ENCODE peak calls at places on chromosomes 16 and 17, in five cellular contexts. L is A549, O is HCT116, Z is H1, W is WTC11. V is an unnamed sample.

GRCh38 chr17:57463103-57463885 is 207.0 kb downstream of the MSI2 start:
- DNase-seq in L (peak), O (no peak), Z (no peak), W (no peak), V (no peak)

GRCh38 chr17:58331815-58332719 is 3.5 kb upstream of the TSPOAP1 start:
- DNase-seq in L (no peak), O (no peak), Z (no peak), W (peak), V (no peak)

GRCh38 chr17:17628388-17629008 is 37.0 kb upstream of the PEMT start:
- DNase-seq in L (no peak), O (no peak), Z (no peak), W (no peak), V (no peak)

GRCh38 chr17:42679492-42680330 is 1.9 kb downstream of the CCR10 start:
- DNase-seq in L (peak), O (no peak), Z (no peak), W (peak), V (peak)

GRCh38 chr16:3606441-3606840 is 5.0 kb downstream of the SLX4 start:
- DNase-seq in L (no peak), O (no peak), Z (no peak), W (no peak), V (no peak)

GRCh38 chr17:78268191-78268874 is 36.9 kb downstream of the TMEM235 start:
- DNase-seq in L (no peak), O (no peak), Z (no peak), W (no peak), V (no peak)

GRCh38 chr17:65750678-65751077 is 189.2 kb upstream of the AXIN2 start:
- DNase-seq in L (peak), O (peak), Z (no peak), W (no peak), V (peak)

GRCh38 chr16:12433691-12434390 is 369.8 kb downstream of the CPPED1 start:
- DNase-seq in L (no peak), O (no peak), Z (no peak), W (no peak), V (no peak)

GRCh38 chr17:44086364-44087311 is 16.1 kb downstream of the G6PC3 start:
- DNase-seq in L (peak), O (peak), Z (no peak), W (no peak), V (peak)

GRCh38 chr17:65219707-65220106 is 82.5 kb downstream of the RGS9 start:
- DNase-seq in L (no peak), O (no peak), Z (no peak), W (no peak), V (no peak)

GRCh38 chr17:81961087-81961514 is at the start of gene NOTUM:
- DNase-seq in L (no peak), O (no peak), Z (no peak), W (peak), V (no peak)

GRCh38 chr17:51860934-51861561 is 297.5 kb downstream of the CA10 start:
- DNase-seq in L (peak), O (peak), Z (peak), W (peak), V (no peak)

GRCh38 chr16:70605284-70605659 is 41.1 kb upstream of the IL34 start:
- DNase-seq in L (no peak), O (no peak), Z (no peak), W (no peak), V (no peak)

GRCh38 chr16:24539850-24540484 is 601 bp downstream of the RBBP6 start:
- DNase-seq in L (peak), O (no peak), Z (no peak), W (no peak), V (peak)

GRCh38 chr16:57091990-57092785 is at the start of gene CPNE2:
- DNase-seq in L (peak), O (no peak), Z (no peak), W (peak), V (peak)

GRCh38 chr16:88464447-88465318 is 11.6 kb downstream of the ZFPM1 start:
- DNase-seq in L (no peak), O (no peak), Z (no peak), W (no peak), V (peak)

GRCh38 chr16:77437859-77438258 is 3.0 kb upstream of the ADAMTS18 start:
- DNase-seq in L (peak), O (no peak), Z (no peak), W (no peak), V (peak)

GRCh38 chr16:74999683-75000480 is 1.1 kb downstream of the ZNRF1 start:
- DNase-seq in L (no peak), O (no peak), Z (no peak), W (peak), V (peak)

GRCh38 chr17:65054602-65055001 is 1.9 kb downstream of the GNA13 start:
- DNase-seq in L (no peak), O (no peak), Z (no peak), W (no peak), V (no peak)

GRCh38 chr17:79023886-79024771 is at the start of gene C1QTNF1:
- DNase-seq in L (peak), O (no peak), Z (no peak), W (peak), V (no peak)

GRCh38 chr17:27526603-27527002 is 70.4 kb downstream of the KSR1 start:
- DNase-seq in L (peak), O (no peak), Z (no peak), W (peak), V (no peak)

GRCh38 chr17:50634123-50634914 is at the start of gene ABCC3:
- DNase-seq in L (peak), O (no peak), Z (no peak), W (peak), V (no peak)

GRCh38 chr16:83533193-83533592 is 274.6 kb upstream of the HSBP1 start:
- DNase-seq in L (peak), O (no peak), Z (no peak), W (no peak), V (no peak)

GRCh38 chr16:87945351-87946042 is 5.7 kb upstream of the BANP start:
- DNase-seq in L (peak), O (peak), Z (no peak), W (peak), V (peak)

GRCh38 chr16:17817260-17817659 is 346.5 kb upstream of the XYLT1 start:
- DNase-seq in L (no peak), O (no peak), Z (no peak), W (no peak), V (no peak)

GRCh38 chr16:84985079-84986065 is 26.0 kb downstream of the ZDHHC7 start:
- DNase-seq in L (peak), O (no peak), Z (no peak), W (no peak), V (no peak)

GRCh38 chr16:68644715-68645493 is at the start of gene CDH3:
- DNase-seq in L (no peak), O (peak), Z (peak), W (peak), V (no peak)

GRCh38 chr16:666572-666971 is 1.4 kb upstream of the RHOT2 start:
- DNase-seq in L (no peak), O (no peak), Z (no peak), W (no peak), V (no peak)

GRCh38 chr17:143785-144281 is 6.5 kb downstream of the SCGB1C2 start:
- DNase-seq in L (peak), O (peak), Z (peak), W (peak), V (peak)

GRCh38 chr17:145671-146541 is 8.5 kb downstream of the SCGB1C2 start:
- DNase-seq in L (no peak), O (no peak), Z (no peak), W (no peak), V (no peak)

GRCh38 chr17:142876-143784 is 5.8 kb downstream of the SCGB1C2 start:
- DNase-seq in L (no peak), O (no peak), Z (no peak), W (no peak), V (no peak)

GRCh38 chr17:144936-145670 is 7.7 kb downstream of the SCGB1C2 start:
- DNase-seq in L (no peak), O (no peak), Z (no peak), W (no peak), V (no peak)

GRCh38 chr17:142102-142661 is 4.8 kb downstream of the SCGB1C2 start:
- DNase-seq in L (peak), O (peak), Z (no peak), W (no peak), V (peak)
- TF ChIP-seq MAX in L (no peak), O (no peak), Z (no peak), W (no peak), V (no peak)

DNA sequence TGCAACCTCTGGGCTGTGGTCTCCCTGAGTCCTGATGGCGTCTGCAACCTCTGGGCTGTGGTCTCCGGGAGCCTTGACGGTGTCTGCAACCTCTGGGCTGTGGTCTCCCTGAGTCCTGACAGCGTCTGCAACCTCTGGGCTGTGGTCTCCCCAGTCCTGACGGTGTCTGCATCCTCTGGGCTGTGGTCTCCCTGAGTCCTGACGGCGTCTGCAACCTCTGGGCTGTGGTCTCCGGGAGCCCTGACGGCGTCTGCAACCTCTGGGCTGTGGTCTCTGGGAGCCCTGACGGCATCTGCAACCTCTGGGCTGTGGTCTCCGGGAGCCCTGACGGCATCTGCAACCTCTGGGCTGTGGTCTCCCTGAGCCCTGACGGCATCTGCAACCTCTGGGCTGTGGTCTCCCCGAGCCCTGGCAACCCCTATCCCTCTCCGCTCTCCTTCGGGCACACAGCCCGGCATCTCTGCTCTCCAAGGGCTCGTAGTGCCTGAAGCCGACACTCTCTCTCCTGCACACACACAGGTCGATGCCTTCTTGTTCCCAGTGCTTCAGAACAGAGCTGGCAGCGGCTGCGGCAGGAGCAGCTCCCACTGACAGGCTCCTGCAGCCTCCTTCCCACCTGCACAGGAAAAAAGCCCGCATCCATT is 45.6 kb downstream of the METRNL start:
- DNase-seq in L (no peak), O (no peak), Z (no peak), W (no peak), V (no peak)
- TF ChIP-seq MAX in L (no peak), O (no peak), Z (no peak), W (no peak), V (no peak)

DNA sequence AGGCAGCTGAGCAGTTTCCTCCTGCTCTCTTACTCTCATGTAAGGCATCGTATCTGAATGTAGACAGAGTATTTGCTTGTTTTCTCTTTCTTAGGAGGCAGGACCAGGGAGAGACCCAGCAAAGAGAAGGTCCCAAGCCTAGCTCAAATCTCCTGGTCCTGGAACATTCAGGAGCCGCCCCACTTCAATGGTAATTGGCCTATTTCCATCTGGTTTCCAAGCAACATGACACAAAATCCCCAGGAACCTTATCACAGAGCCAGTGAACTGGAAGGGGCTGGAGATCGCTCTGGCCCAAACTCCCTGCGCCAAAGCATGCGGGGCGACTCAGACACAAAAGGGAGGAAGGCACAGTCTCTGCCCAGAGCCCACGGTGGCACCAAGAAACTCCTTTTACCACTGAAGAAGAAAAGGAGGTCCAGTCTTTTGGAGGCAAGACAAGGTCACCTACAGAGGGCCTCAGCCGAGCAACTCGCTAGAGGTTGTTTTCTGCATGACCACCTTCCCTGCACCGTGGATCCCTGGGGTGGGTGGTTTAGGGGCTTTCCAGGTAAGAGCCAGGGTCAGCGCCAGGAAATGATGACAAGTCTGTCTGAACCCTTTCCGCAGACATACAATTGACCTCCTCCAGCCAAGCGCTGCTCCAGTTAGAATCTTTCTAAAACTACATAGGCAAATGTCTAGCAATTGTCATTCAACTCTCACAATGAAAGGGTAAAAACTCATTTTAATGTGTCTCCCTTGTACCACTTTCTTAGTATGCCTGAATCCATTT is 394.7 kb downstream of the SOX9 start:
- DNase-seq in L (no peak), O (no peak), Z (no peak), W (no peak), V (no peak)
- TF ChIP-seq MAX in L (no peak), O (no peak), Z (no peak), W (no peak), V (no peak)

GRCh38 chr16:1990336-1991134 is 765 bp downstream of the SYNGR3 start:
- DNase-seq in L (no peak), O (no peak), Z (no peak), W (peak), V (no peak)

GRCh38 chr16:1991135-1991551 is 1.4 kb downstream of the SYNGR3 start:
- DNase-seq in L (no peak), O (no peak), Z (no peak), W (no peak), V (no peak)

GRCh38 chr16:1987198-1987597 is 2.6 kb upstream of the SYNGR3 start:
- DNase-seq in L (no peak), O (no peak), Z (no peak), W (no peak), V (no peak)

GRCh38 chr16:1989826-1990335 is at the start of gene SYNGR3:
- DNase-seq in L (no peak), O (no peak), Z (no peak), W (peak), V (no peak)

DNA sequence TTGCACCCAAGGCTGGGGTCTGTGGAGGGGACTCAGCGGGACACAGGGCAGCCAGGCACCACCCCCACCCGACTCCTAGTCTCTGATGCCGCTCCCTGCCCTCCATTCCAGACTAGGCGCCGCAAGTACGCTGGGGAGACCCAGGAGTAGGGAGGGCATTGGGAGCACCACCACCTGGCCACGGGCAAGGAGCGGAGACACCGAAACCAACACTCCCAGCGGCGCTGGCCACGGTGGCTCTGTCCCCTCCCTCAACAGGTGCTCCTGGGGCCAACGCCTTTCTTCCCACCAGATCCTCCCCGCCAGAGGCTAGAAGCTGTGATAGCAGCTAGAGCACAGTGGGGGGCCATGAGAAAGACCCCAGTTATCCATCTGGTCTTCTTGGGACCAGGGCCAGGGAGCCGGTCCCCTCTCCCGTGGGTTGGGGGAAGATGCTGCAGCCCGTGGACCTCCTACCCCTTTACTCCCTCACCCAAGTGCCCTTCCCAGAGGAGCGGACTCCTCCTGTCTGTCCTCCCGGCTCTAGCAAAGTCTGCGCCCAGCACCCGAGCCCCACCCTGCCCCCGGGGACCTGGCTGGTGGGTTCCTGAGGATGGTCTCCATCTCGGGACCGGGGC is 453 bp upstream of the SYNGR3 start:
- DNase-seq in L (no peak), O (no peak), Z (no peak), W (peak), V (no peak)
- TF ChIP-seq MAX in L (no peak), O (no peak), Z (no peak), W (no peak), V (no peak)

GRCh38 chr17:29483503-29483902 is 83.3 kb downstream of the ABHD15 start:
- DNase-seq in L (no peak), O (no peak), Z (no peak), W (no peak), V (no peak)
- TF ChIP-seq MAX in L (no peak), O (no peak), Z (no peak), W (no peak), V (no peak)

GRCh38 chr17:12909511-12909910 is 108.3 kb downstream of the ELAC2 start:
- DNase-seq in L (no peak), O (no peak), Z (no peak), W (no peak), V (no peak)
- TF ChIP-seq MAX in L (no peak), O (no peak), Z (no peak), W (no peak), V (no peak)

DNA sequence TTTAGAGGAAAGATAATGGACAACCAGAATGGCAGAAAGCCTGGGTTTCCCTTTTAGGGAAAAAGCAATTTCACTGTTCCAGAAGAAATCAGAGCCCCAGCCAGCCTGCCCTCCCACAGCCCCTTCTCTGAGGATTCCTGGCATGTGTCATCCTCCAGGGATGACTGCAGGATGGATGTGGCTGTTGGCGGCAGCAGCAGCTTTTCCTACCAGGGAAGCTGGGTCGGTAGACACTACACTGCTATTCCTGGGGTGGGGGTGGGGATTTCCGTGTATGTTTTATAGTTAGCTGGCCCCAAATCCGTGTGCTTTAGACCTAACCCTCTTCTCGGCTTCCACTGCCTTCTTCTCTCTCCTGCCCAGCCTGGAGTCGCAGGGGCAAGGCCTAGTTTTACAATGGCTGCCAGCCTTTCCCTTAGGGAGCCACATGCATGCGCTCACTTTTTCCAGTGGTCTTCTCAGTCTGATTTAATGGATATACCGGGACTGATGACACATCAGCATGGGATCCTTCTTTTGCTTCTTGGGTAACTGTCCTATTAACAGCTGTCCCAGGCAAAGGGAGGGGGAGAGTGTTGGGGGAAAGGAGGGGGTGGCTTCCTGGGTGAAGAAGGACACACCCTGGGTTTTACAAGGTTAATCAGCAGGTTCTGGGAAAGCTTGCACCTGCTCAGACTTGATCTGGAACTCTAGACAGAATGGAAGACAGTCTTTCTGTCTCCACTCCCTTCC is 2.7 kb upstream of the NFE2L1 start:
- DNase-seq in L (no peak), O (no peak), Z (no peak), W (no peak), V (no peak)
- TF ChIP-seq MAX in L (no peak), O (no peak), Z (no peak), W (no peak), V (no peak)

DNA sequence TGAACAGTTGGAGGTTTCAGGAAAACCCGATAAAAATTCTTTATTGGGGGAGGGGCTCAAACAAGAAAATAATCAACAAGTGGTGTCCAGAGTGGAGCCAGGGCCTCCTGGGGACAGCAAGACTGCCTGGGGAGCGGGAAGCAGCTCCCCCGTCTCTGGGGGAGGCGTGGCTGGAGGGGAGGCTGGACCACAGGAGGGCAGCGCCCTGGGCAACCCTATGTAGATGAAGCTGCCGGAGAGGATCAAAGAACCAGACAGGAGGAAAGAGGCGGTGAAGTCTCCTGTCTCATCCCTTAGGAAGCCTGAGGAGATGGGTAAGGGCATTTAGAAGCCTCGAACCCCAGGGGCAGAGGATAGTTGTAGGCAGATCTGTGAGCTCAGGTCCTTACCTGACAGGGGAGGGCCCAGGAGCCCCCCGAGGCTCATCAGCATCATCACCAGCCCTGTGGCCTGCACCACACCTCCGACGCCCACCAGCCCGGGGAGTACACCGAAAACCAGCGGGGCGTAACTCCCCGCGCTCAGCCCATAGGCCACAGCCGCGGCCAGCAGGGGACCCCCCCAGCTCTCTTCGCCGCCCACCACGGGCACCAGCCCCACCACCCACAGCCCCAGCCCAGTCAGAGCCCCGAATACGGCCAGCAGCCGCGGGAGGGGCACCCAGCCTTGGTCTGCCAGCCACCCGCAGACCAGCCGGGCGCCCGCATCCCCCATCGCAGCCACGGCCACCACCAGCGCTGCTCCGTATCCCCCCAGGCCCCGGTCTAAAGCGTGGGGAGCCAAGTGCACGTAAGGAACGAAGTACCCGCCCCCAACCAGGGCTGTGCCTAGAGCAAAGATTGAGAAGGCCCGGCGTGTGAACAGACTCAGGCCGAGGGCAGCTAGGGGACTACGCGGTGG is 2.0 kb downstream of the SLC16A11 start:
- DNase-seq in L (no peak), O (no peak), Z (no peak), W (peak), V (no peak)
- TF ChIP-seq MAX in L (no peak), O (no peak), Z (no peak), W (no peak), V (no peak)

GRCh38 chr16:73033271-73033998 is 14.5 kb downstream of the ZFHX3 start:
- DNase-seq in L (no peak), O (no peak), Z (no peak), W (peak), V (no peak)
- TF ChIP-seq MAX in L (no peak), O (no peak), Z (no peak), W (no peak), V (no peak)